ENCODE peak calls at places on chromosomes 11 and 22, in six cellular contexts. M is left ventricle myocardium inferior, E is AG09309, P is dorsolateral prefrontal cortex, L is ovary, S is stomach. O is an unnamed sample.

GRCh38 chr11:6608726-6609501 is 3.1 kb downstream of the TAF10 start:
- DNase-seq in M (no peak), E (no peak), P (no peak), L (no peak), S (no peak), O (no peak)

GRCh38 chr11:47494996-47495855 is 46.3 kb upstream of the RAPSN start:
- DNase-seq in M (no peak), E (peak; percentile 83), P (no peak), L (no peak), S (no peak), O (no peak)

GRCh38 chr11:129316781-129317180 is 58.9 kb upstream of the BARX2 start:
- DNase-seq in M (no peak), E (no peak), P (no peak), L (no peak), S (no peak), O (no peak)

GRCh38 chr11:19562156-19562555 is 150.5 kb upstream of the NAV2 start:
- DNase-seq in M (no peak), E (no peak), P (no peak), L (no peak), S (no peak), O (no peak)

GRCh38 chr11:107713009-107713408 is 1.2 kb upstream of the SLN start:
- DNase-seq in M (no peak), E (no peak), P (no peak), L (no peak), S (no peak), O (no peak)

GRCh38 chr11:119832536-119832935 is 103.5 kb upstream of the NECTIN1 start:
- DNase-seq in M (no peak), E (peak; percentile 3), P (no peak), L (peak; percentile 45), S (peak; percentile 65), O (no peak)

GRCh38 chr11:110298298-110298765 is 1.9 kb upstream of the RDX start:
- DNase-seq in M (no peak), E (no peak), P (no peak), L (no peak), S (no peak), O (no peak)

GRCh38 chr22:36344106-36344827 is 43.5 kb downstream of the MYH9 start:
- DNase-seq in M (no peak), E (no peak), P (peak; percentile 87), L (no peak), S (no peak), O (no peak)

GRCh38 chr11:128181090-128181485 is 406.3 kb downstream of the ETS1 start:
- DNase-seq in M (no peak), E (no peak), P (no peak), L (no peak), S (no peak), O (no peak)

GRCh38 chr11:27392715-27393114 is 29.7 kb upstream of the CCDC34 start:
- DNase-seq in M (no peak), E (peak; percentile 60), P (no peak), L (no peak), S (no peak), O (no peak)

GRCh38 chr11:115919341-115920086 is 415.3 kb upstream of the CADM1 start:
- DNase-seq in M (no peak), E (no peak), P (no peak), L (no peak), S (no peak), O (no peak)

DNA sequence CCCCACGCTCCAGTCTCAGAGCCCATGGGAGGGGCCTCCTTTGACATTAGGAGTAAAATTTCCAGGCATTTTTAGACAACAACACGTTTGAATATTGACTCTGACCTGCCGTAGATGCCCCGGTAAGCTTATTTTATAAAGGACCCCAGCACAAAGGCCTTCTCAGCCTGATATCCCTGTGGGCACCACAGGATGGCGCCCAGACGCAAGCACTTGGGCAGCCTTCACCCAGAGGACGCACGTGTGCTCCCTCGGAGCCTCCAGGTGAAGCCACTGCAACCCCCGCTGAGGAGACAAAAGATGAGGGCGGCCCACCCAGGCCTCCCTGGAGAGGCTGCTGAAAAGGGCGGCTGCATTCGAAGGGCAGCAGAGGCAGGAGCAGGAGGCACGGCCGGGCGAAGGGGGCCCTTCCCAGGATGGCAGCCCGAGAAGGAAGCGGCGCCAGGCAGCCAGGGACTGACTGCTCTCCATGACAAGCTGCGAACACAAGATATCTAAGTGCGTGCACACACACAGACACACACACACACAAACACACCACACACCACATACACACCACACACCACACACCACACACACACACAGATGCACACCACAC is 15.2 kb upstream of the TH start:
- DNase-seq in M (no peak), E (no peak), P (peak; percentile 22), L (no peak), S (peak; percentile 62), O (no peak)
- TF ChIP-seq CTCF in M (peak; percentile 71), E (peak; percentile 40), P (peak; percentile 41), L (no peak), S (peak; percentile 45), O (no peak)

GRCh38 chr11:135033545-135033944 is 621.5 kb upstream of the B3GAT1 start:
- DNase-seq in M (no peak), E (no peak), P (peak; percentile 63), L (no peak), S (no peak), O (no peak)
- TF ChIP-seq CTCF in M (peak; percentile 58), E (no peak), P (peak; percentile 72), L (no peak), S (no peak), O (no peak)

DNA sequence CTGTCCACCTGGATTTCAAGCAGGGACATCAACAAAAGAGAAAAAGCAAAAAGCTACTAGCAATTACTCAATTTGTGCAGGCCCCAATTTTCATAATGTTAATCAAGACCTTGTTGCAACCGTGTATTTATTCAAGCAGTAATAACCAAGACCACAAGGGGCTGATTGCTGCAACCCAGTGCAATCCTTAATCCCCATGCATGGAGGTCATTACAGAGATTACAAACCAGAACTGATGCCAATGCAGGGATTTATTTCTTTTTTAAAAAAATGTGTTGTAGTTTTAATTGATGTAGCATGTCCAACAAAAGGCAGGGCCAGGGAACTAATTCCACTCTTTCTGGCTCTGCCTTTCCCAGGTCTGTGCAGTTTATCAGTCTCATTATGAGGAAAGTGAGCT is 18.4 kb downstream of the TECTA start:
- DNase-seq in M (no peak), E (no peak), P (no peak), L (no peak), S (no peak), O (no peak)
- TF ChIP-seq CTCF in M (no peak), E (no peak), P (no peak), L (no peak), S (no peak), O (no peak)

GRCh38 chr22:19818264-19819208 is 36.1 kb downstream of the GNB1L start:
- DNase-seq in M (no peak), E (no peak), P (peak; percentile 5), L (no peak), S (peak; percentile 16), O (no peak)
- TF ChIP-seq CTCF in M (no peak), E (no peak), P (no peak), L (no peak), S (no peak), O (no peak)

DNA sequence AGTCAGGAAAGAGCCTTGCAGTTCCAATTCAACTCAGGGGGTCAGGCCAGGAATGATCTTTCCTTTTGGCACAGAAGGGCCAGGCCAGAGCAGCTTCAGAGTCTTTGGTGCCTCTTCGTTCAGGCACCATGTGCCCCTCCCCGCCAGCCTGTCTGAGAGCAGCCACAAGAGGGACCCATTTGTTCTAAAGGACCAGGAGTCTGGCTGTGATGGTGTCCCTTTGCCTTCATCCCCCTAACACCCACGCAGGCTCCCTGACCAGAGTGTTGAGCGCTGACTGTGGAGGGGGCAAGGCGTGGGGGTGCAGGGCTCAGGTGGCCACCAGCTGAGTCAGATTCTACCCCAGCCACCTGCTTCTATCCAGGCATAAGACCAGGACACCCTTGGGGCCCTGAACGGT is 156.4 kb downstream of the TTC17 start:
- DNase-seq in M (no peak), E (no peak), P (no peak), L (no peak), S (no peak), O (no peak)
- TF ChIP-seq CTCF in M (peak; percentile 30), E (no peak), P (peak; percentile 32), L (no peak), S (no peak), O (no peak)

GRCh38 chr22:50267591-50268390 is 2.4 kb downstream of the MAPK11 start:
- DNase-seq in M (peak; percentile 64), E (no peak), P (peak; percentile 60), L (peak; percentile 86), S (peak; percentile 72), O (no peak)
- TF ChIP-seq CTCF in M (peak; percentile 35), E (peak; percentile 33), P (peak; percentile 6), L (no peak), S (peak; percentile 13), O (no peak)

O was measured in activated B cell treated with CpG ODN at 0.5 μM for 24 hours.